ENCODE peak calls at places on chromosomes 12 and 14, in five cellular contexts. T, U, A, W and P are unnamed samples.

GRCh38 chr12:58966939-58967338 is 46.6 kb upstream of the LRIG3 start:
- DNase-seq in T (no peak), U (peak; percentile 41), A (no peak), W (no peak), P (no peak)

GRCh38 chr14:87866116-87866515 is 126.9 kb downstream of the GALC start:
- DNase-seq in T (no peak), U (no peak), A (no peak), W (no peak), P (no peak)

GRCh38 chr12:99598785-99599184 is 48.8 kb upstream of the GARIN6 start:
- DNase-seq in T (no peak), U (no peak), A (no peak), W (no peak), P (no peak)

GRCh38 chr12:110923692-110924334 is 3.4 kb upstream of the MYL2 start:
- DNase-seq in T (no peak), U (no peak), A (no peak), W (no peak), P (no peak)

GRCh38 chr14:31950760-31951637 is 126.1 kb upstream of the ARHGAP5 start:
- DNase-seq in T (peak; percentile 81), U (peak; percentile 62), A (peak; percentile 53), W (no peak), P (peak; percentile 67)

GRCh38 chr14:93914278-93914677 is 12.9 kb upstream of the FAM181A start:
- DNase-seq in T (no peak), U (no peak), A (no peak), W (no peak), P (no peak)

GRCh38 chr12:120359159-120359527 is 9.8 kb downstream of the MSI1 start:
- DNase-seq in T (no peak), U (no peak), A (no peak), W (no peak), P (no peak)

GRCh38 chr12:44403185-44403584 is 472.9 kb downstream of the NELL2 start:
- DNase-seq in T (no peak), U (no peak), A (no peak), W (no peak), P (no peak)

GRCh38 chr14:78164226-78164853 is 5.8 kb upstream of the NRXN3 start:
- DNase-seq in T (peak; percentile 24), U (peak; percentile 7), A (peak; percentile 43), W (no peak), P (no peak)

GRCh38 chr14:93081875-93082570 is 33.7 kb downstream of the ITPK1 start:
- DNase-seq in T (no peak), U (no peak), A (no peak), W (no peak), P (no peak)

GRCh38 chr12:76024102-76024781 is 7.3 kb downstream of the PHLDA1 start:
- DNase-seq in T (peak; percentile 29), U (peak; percentile 41), A (no peak), W (no peak), P (no peak)

GRCh38 chr14:81436296-81437138 is 36.4 kb upstream of the STON2 start:
- DNase-seq in T (peak; percentile 87), U (peak; percentile 47), A (peak; percentile 76), W (no peak), P (peak; percentile 90)

GRCh38 chr12:49092086-49092815 is 2.4 kb downstream of the DHH start:
- DNase-seq in T (peak; percentile 63), U (peak; percentile 41), A (peak; percentile 35), W (no peak), P (peak; percentile 50)

GRCh38 chr14:31283568-31284252 is 76.1 kb upstream of the HECTD1 start:
- DNase-seq in T (no peak), U (no peak), A (no peak), W (no peak), P (no peak)

GRCh38 chr12:123519151-123520001 is 14.1 kb downstream of the RILPL1 start:
- DNase-seq in T (no peak), U (peak; percentile 35), A (no peak), W (no peak), P (peak; percentile 82)

GRCh38 chr12:28383368-28383767 is 193.1 kb downstream of the CCDC91 start:
- DNase-seq in T (no peak), U (no peak), A (no peak), W (no peak), P (no peak)

GRCh38 chr14:69685716-69686115 is 74.3 kb downstream of the SUSD6 start:
- DNase-seq in T (peak; percentile 38), U (peak; percentile 72), A (no peak), W (no peak), P (peak; percentile 87)

GRCh38 chr14:101352567-101352966 is 208.7 kb upstream of the DIO3 start:
- DNase-seq in T (no peak), U (no peak), A (peak; percentile 1), W (no peak), P (no peak)

GRCh38 chr14:87334997-87335675 is 657.8 kb downstream of the GALC start:
- DNase-seq in T (no peak), U (peak; percentile 49), A (no peak), W (no peak), P (no peak)

GRCh38 chr12:117472983-117473382 is 111.6 kb upstream of the NOS1 start:
- DNase-seq in T (peak; percentile 33), U (no peak), A (peak; percentile 28), W (no peak), P (no peak)

GRCh38 chr14:102020058-102020971 is 55.9 kb downstream of the DYNC1H1 start:
- DNase-seq in T (peak; percentile 88), U (peak; percentile 91), A (no peak), W (peak; percentile 90), P (no peak)

GRCh38 chr14:29925736-29926135 is 1.9 kb downstream of the PRKD1 start:
- DNase-seq in T (no peak), U (peak; percentile 52), A (no peak), W (no peak), P (no peak)

GRCh38 chr12:112018571-112019237 is 5.5 kb downstream of the ERP29 start:
- DNase-seq in T (peak; percentile 95), U (peak; percentile 85), A (no peak), W (peak; percentile 87), P (no peak)

GRCh38 chr12:57815177-57816000 is 3.1 kb downstream of the AVIL start:
- DNase-seq in T (peak; percentile 24), U (no peak), A (no peak), W (no peak), P (no peak)

GRCh38 chr12:5197127-5197526 is 153.4 kb downstream of the KCNA5 start:
- DNase-seq in T (peak; percentile 19), U (peak; percentile 1), A (no peak), W (peak; percentile 29), P (no peak)

GRCh38 chr12:113422929-113423669 is 919 bp downstream of the SDSL start:
- DNase-seq in T (peak; percentile 26), U (peak; percentile 8), A (no peak), W (no peak), P (no peak)

GRCh38 chr12:18250313-18250916 is 10.9 kb upstream of the PIK3C2G start:
- DNase-seq in T (peak; percentile 75), U (peak; percentile 74), A (no peak), W (peak; percentile 42), P (no peak)

GRCh38 chr14:23910081-23910875 is 43.3 kb upstream of the DHRS4 start:
- DNase-seq in T (peak; percentile 79), U (peak; percentile 46), A (peak; percentile 15), W (peak; percentile 40), P (peak; percentile 30)

GRCh38 chr14:104665092-104665662 is 24.2 kb upstream of the INF2 start:
- DNase-seq in T (no peak), U (no peak), A (no peak), W (no peak), P (no peak)

GRCh38 chr14:102007916-102008418 is 43.6 kb downstream of the DYNC1H1 start:
- DNase-seq in T (no peak), U (no peak), A (no peak), W (no peak), P (no peak)

GRCh38 chr14:93984987-93985410 is 8.6 kb upstream of the ASB2 start:
- DNase-seq in T (peak; percentile 70), U (peak; percentile 41), A (no peak), W (no peak), P (peak; percentile 63)

GRCh38 chr12:20404576-20405346 is 36.4 kb downstream of the PDE3A start:
- DNase-seq in T (no peak), U (peak; percentile 48), A (no peak), W (peak; percentile 22), P (peak; percentile 39)